ENCODE peak calls at places on chromosomes 12 and 14, in seven cellular contexts. J, Q, N, F, M, H and K are unnamed samples.

GRCh38 chr14:80316426-80316825 is 105.1 kb upstream of the DIO2 start:
- DNase-seq in J (peak; percentile 46), Q (no peak), N (no peak), F (no peak), M (no peak), H (no peak), K (no peak)

GRCh38 chr12:111034148-111034910 is 114.0 kb upstream of the MYL2 start:
- DNase-seq in J (no peak), Q (no peak), N (no peak), F (no peak), M (no peak), H (no peak), K (no peak)

GRCh38 chr14:54673193-54674121 is 106.5 kb downstream of the SAMD4A start:
- DNase-seq in J (peak; percentile 66), Q (no peak), N (no peak), F (no peak), M (no peak), H (no peak), K (no peak)

GRCh38 chr12:18612971-18613370 is 124.8 kb downstream of the PLCZ1 start:
- DNase-seq in J (no peak), Q (no peak), N (no peak), F (no peak), M (no peak), H (no peak), K (no peak)

GRCh38 chr14:38623661-38624060 is 367.8 kb upstream of the CLEC14A start:
- DNase-seq in J (no peak), Q (no peak), N (no peak), F (no peak), M (no peak), H (no peak), K (no peak)

GRCh38 chr14:51870620-51871019 is 10.2 kb downstream of the GNG2 start:
- DNase-seq in J (no peak), Q (no peak), N (no peak), F (no peak), M (no peak), H (no peak), K (no peak)

GRCh38 chr14:33566082-33566481 is 384.8 kb downstream of the EGLN3 start:
- DNase-seq in J (no peak), Q (no peak), N (no peak), F (no peak), M (no peak), H (no peak), K (no peak)

GRCh38 chr14:54267172-54267571 is 129.6 kb upstream of the CDKN3 start:
- DNase-seq in J (no peak), Q (no peak), N (peak; percentile 53), F (no peak), M (no peak), H (no peak), K (peak; percentile 83)

GRCh38 chr14:100762901-100763300 is 36.2 kb downstream of the DLK1 start:
- DNase-seq in J (no peak), Q (peak; percentile 20), N (no peak), F (no peak), M (no peak), H (no peak), K (no peak)

GRCh38 chr12:84976133-84976532 is 59.9 kb downstream of the TSPAN19 start:
- DNase-seq in J (no peak), Q (no peak), N (no peak), F (no peak), M (no peak), H (no peak), K (no peak)

GRCh38 chr14:91872517-91873470 is 5.5 kb upstream of the TC2N start:
- DNase-seq in J (peak; percentile 83), Q (peak; percentile 91), N (peak; percentile 53), F (peak; percentile 58), M (peak; percentile 90), H (peak; percentile 92), K (no peak)

GRCh38 chr14:73295198-73295796 is 58.0 kb downstream of the PAPLN start:
- DNase-seq in J (peak; percentile 31), Q (no peak), N (peak; percentile 76), F (no peak), M (no peak), H (no peak), K (peak; percentile 45)

GRCh38 chr14:80212025-80212402 is 710 bp upstream of the DIO2 start:
- DNase-seq in J (peak; percentile 67), Q (no peak), N (no peak), F (no peak), M (no peak), H (no peak), K (peak; percentile 23)

GRCh38 chr12:65670775-65671174 is 153.5 kb upstream of the HMGA2 start:
- DNase-seq in J (peak; percentile 65), Q (no peak), N (no peak), F (no peak), M (no peak), H (no peak), K (no peak)

GRCh38 chr14:93096923-93097322 is 18.8 kb downstream of the ITPK1 start:
- DNase-seq in J (no peak), Q (no peak), N (no peak), F (no peak), M (no peak), H (no peak), K (no peak)

GRCh38 chr12:54980341-54980740 is 4.2 kb downstream of the TESPA1 start:
- DNase-seq in J (no peak), Q (no peak), N (no peak), F (no peak), M (no peak), H (no peak), K (no peak)

GRCh38 chr14:103125098-103126070 is 2.1 kb downstream of the TNFAIP2 start:
- DNase-seq in J (no peak), Q (no peak), N (no peak), F (no peak), M (no peak), H (no peak), K (no peak)

GRCh38 chr12:22412581-22412980 is 78.1 kb upstream of the ST8SIA1 start:
- DNase-seq in J (no peak), Q (no peak), N (no peak), F (no peak), M (no peak), H (no peak), K (no peak)

GRCh38 chr14:104821971-104822608 is 21.2 kb downstream of the ZBTB42 start:
- DNase-seq in J (no peak), Q (no peak), N (no peak), F (no peak), M (no peak), H (peak; percentile 17), K (no peak)

GRCh38 chr12:6819069-6820030 is 2.3 kb upstream of the GPR162 start:
- DNase-seq in J (no peak), Q (no peak), N (no peak), F (no peak), M (no peak), H (no peak), K (no peak)

GRCh38 chr14:45284802-45285201 is 31.8 kb upstream of the MIS18BP1 start:
- DNase-seq in J (no peak), Q (no peak), N (peak; percentile 7), F (no peak), M (no peak), H (no peak), K (no peak)

GRCh38 chr14:32940066-32940651 is 1.5 kb downstream of the NPAS3 start:
- DNase-seq in J (no peak), Q (no peak), N (no peak), F (no peak), M (no peak), H (no peak), K (no peak)

GRCh38 chr12:116495260-116495659 is 63.9 kb upstream of the MAP1LC3B2 start:
- DNase-seq in J (peak; percentile 55), Q (no peak), N (no peak), F (no peak), M (no peak), H (no peak), K (no peak)

GRCh38 chr12:101939856-101940265 is 62.5 kb downstream of the DRAM1 start:
- DNase-seq in J (peak; percentile 83), Q (no peak), N (peak; percentile 83), F (peak; percentile 44), M (peak; percentile 60), H (peak; percentile 60), K (peak; percentile 72)

GRCh38 chr14:66078031-66078430 is 408.1 kb upstream of the CCDC196 start:
- DNase-seq in J (no peak), Q (no peak), N (no peak), F (no peak), M (no peak), H (no peak), K (no peak)

DNA sequence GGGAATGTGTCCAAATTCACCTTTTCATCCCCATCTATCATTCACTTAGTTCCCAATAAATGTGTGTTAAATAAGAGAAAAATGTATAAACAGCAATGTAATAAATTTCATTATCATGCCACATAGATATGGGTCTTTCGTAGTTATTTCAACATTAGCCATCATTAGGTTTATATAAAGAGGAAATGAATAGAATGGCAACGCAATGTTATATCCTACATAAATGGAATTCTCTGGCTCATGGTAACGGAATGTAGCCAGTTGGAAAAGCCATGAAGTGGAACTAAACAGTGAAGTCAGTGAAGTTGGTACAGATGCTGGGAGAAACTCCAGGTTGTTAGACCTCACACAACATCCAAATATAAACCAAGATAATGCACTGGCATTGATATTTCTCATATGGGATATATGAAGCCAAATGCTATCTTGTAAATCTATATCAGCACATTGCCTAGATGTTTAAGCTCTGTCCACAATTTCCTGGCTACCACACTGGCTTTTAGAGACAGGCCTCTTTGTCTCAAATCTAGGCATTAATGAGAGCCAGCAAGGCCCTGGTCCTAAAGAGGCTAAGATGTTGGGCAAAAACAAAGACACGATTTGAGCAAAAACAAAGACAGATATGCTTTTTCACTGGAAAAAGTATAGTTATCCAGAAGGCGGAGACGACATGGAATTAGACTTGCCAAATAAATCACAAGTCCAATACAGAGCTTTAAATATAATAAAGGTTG is 861.0 kb downstream of the RPS29 start:
- DNase-seq in J (peak; percentile 85), Q (no peak), N (no peak), F (no peak), M (no peak), H (no peak), K (no peak)
- H3K9me3 ChIP-seq in J (no peaks in the 10 kb centered on the region), Q (no peaks in the 10 kb centered on the region), N (no peaks in the 10 kb centered on the region), F (no peaks in the 10 kb centered on the region), M (no peaks in the 10 kb centered on the region), H (no peaks in the 10 kb centered on the region), K (no peaks in the 10 kb centered on the region)

GRCh38 chr14:30162066-30162465 is 234.4 kb upstream of the PRKD1 start:
- DNase-seq in J (no peak), Q (no peak), N (no peak), F (no peak), M (no peak), H (no peak), K (no peak)
- H3K9me3 ChIP-seq in J (no peaks in the 10 kb centered on the region), Q (no peaks in the 10 kb centered on the region), N (no peaks in the 10 kb centered on the region), F (no peaks in the 10 kb centered on the region), M (no peaks in the 10 kb centered on the region), H (no peaks in the 10 kb centered on the region), K (no peaks in the 10 kb centered on the region)

DNA sequence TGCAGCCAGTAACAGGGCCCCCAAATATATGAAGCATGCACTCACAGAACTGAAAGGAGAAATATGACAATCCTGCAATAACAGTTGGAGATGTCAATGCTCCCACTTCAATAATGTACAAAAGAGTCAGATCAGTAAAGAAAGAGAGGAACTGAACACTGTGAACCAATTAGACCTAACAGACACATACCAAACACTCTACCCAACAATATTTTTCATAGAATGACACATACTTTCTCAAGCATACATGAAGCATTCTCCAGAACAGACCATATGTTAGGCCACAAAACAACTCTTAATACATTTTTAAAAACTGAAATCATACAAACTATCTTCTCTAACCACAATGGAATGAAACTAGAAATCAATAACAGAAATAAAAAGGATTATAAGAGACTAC is 80.2 kb downstream of the ELK3 start:
- DNase-seq in J (peak; percentile 77), Q (no peak), N (no peak), F (no peak), M (no peak), H (no peak), K (no peak)
- H3K9me3 ChIP-seq in J (no peaks in the 10 kb centered on the region), Q (no peaks in the 10 kb centered on the region), N (no peaks in the 10 kb centered on the region), F (no peaks in the 10 kb centered on the region), M (no peaks in the 10 kb centered on the region), H (no peaks in the 10 kb centered on the region), K (no peaks in the 10 kb centered on the region)

GRCh38 chr14:105924951-105925591 is 398.7 kb downstream of the TMEM121 start:
- DNase-seq in J (no peak), Q (no peak), N (no peak), F (no peak), M (no peak), H (no peak), K (no peak)
- H3K9me3 ChIP-seq in J (peaks cover 39% of the 10 kb centered on the region), Q (no peaks in the 10 kb centered on the region), N (no peaks in the 10 kb centered on the region), F (no peaks in the 10 kb centered on the region), M (no peaks in the 10 kb centered on the region), H (no peaks in the 10 kb centered on the region), K (no peaks in the 10 kb centered on the region)